ENCODE peak calls at places on chromosomes 4 and X, in seven cellular contexts. B is effector CD4-positive, alpha-beta T cell; E is heart left ventricle; F is NCI-H1105; R is T follicular helper cell; Z is cardiac muscle cell; Q is tibial nerve. A is an unnamed sample.

GRCh38 chr4:173005912-173006633 is 162.5 kb upstream of the GALNT7 start:
- DNase-seq in Q (no peak), E (no peak), F (peak; percentile 3), Z (no peak), R (no peak), B (no peak), A (no peak)

GRCh38 chr4:158670975-158671664 is 567 bp downstream of the C4orf46 start:
- DNase-seq in E (peak; percentile 80), Q (peak; percentile 47), R (no peak), F (peak; percentile 57), B (peak; percentile 31), Z (peak; percentile 92), A (peak; percentile 73)

GRCh38 chrX:11886745-11887144 is 128.7 kb downstream of the MSL3 start:
- DNase-seq in Q (no peak), E (no peak), B (no peak), F (no peak), Z (peak; percentile 37), R (no peak), A (no peak)

GRCh38 chr4:152535236-152535902 is 523 bp downstream of the FBXW7 start:
- DNase-seq in Q (no peak), E (no peak), F (no peak), R (peak; percentile 20), B (peak; percentile 31), Z (no peak), A (no peak)

GRCh38 chr4:42995343-42995944 is 102.9 kb downstream of the GRXCR1 start:
- DNase-seq in F (peak; percentile 3), R (no peak), E (no peak), Q (no peak), B (no peak), Z (peak; percentile 43), A (no peak)

GRCh38 chr4:138090918-138091659 is 151.1 kb downstream of the SLC7A11 start:
- DNase-seq in B (no peak), Q (no peak), F (no peak), Z (no peak), R (no peak), E (no peak), A (no peak)

GRCh38 chrX:2500681-2501151 is at the start of the genes DHRSX and ZBED1:
- DNase-seq in E (peak; percentile 59), Z (peak; percentile 47), Q (no peak), B (peak; percentile 21), R (peak; percentile 9), F (no peak), A (no peak)

GRCh38 chr4:89897867-89898266 is 3.2 kb downstream of the MMRN1 start:
- DNase-seq in R (no peak), B (no peak), F (no peak), E (no peak), Q (no peak), Z (no peak), A (no peak)

GRCh38 chrX:152824841-152825374 is 5.6 kb downstream of the CETN2 start:
- DNase-seq in B (no peak), Z (no peak), R (no peak), E (no peak), Q (no peak), F (no peak), A (no peak)